ENCODE peak calls at places on chromosome 9, in six cellular contexts. One of them, this sample, is unnamed.

GRCh38 chr9:83435301-83435700 is 102.9 kb downstream of the FRMD3 start:
- DNase-seq in fibroblast of lung: no peak
- DNase-seq in lower leg skin: no peak
- DNase-seq in mesenchymal stem cell: no peak
- DNase-seq in AG04450: no peak
- DNase-seq in psoas muscle: no peak
- DNase-seq in this sample: no peak

GRCh38 chr9:110095776-110096175 is 112.2 kb downstream of the C9orf152 start:
- DNase-seq in fibroblast of lung: peak; percentile 84
- DNase-seq in lower leg skin: no peak
- DNase-seq in mesenchymal stem cell: peak; percentile 85
- DNase-seq in AG04450: no peak
- DNase-seq in psoas muscle: no peak
- DNase-seq in this sample: peak; percentile 78

GRCh38 chr9:27527702-27528277 is 1.8 kb downstream of the MOB3B start:
- DNase-seq in fibroblast of lung: peak; percentile 14
- DNase-seq in lower leg skin: no peak
- DNase-seq in mesenchymal stem cell: no peak
- DNase-seq in AG04450: no peak
- DNase-seq in psoas muscle: no peak
- DNase-seq in this sample: no peak

GRCh38 chr9:137070906-137071275 is 534 bp upstream of the SAPCD2 start:
- DNase-seq in fibroblast of lung: no peak
- DNase-seq in lower leg skin: no peak
- DNase-seq in mesenchymal stem cell: peak; percentile 24
- DNase-seq in AG04450: no peak
- DNase-seq in psoas muscle: no peak
- DNase-seq in this sample: no peak

GRCh38 chr9:105052346-105052745 is 124.4 kb upstream of the ABCA1 start:
- DNase-seq in fibroblast of lung: no peak
- DNase-seq in lower leg skin: no peak
- DNase-seq in mesenchymal stem cell: no peak
- DNase-seq in AG04450: no peak
- DNase-seq in psoas muscle: no peak
- DNase-seq in this sample: no peak

GRCh38 chr9:121550569-121551512 is 51.2 kb upstream of the GGTA1 start:
- DNase-seq in fibroblast of lung: peak; percentile 45
- DNase-seq in lower leg skin: peak; percentile 97
- DNase-seq in mesenchymal stem cell: peak; percentile 71
- DNase-seq in AG04450: no peak
- DNase-seq in psoas muscle: peak; percentile 92
- DNase-seq in this sample: peak; percentile 50

GRCh38 chr9:94443039-94443722 is 111.7 kb upstream of the PCAT7 start:
- DNase-seq in fibroblast of lung: no peak
- DNase-seq in lower leg skin: no peak
- DNase-seq in mesenchymal stem cell: no peak
- DNase-seq in AG04450: no peak
- DNase-seq in psoas muscle: no peak
- DNase-seq in this sample: no peak

GRCh38 chr9:87671478-87671877 is 54.4 kb upstream of the CTSL start:
- DNase-seq in fibroblast of lung: no peak
- DNase-seq in lower leg skin: peak; percentile 32
- DNase-seq in mesenchymal stem cell: no peak
- DNase-seq in AG04450: no peak
- DNase-seq in psoas muscle: no peak
- DNase-seq in this sample: no peak

GRCh38 chr9:111916234-111916645 is 19.6 kb downstream of the UGCG start:
- DNase-seq in fibroblast of lung: no peak
- DNase-seq in lower leg skin: no peak
- DNase-seq in mesenchymal stem cell: peak; percentile 40
- DNase-seq in AG04450: no peak
- DNase-seq in psoas muscle: no peak
- DNase-seq in this sample: no peak

GRCh38 chr9:135590486-135591079 is 29.0 kb downstream of the PAEP start:
- DNase-seq in fibroblast of lung: no peak
- DNase-seq in lower leg skin: no peak
- DNase-seq in mesenchymal stem cell: no peak
- DNase-seq in AG04450: no peak
- DNase-seq in psoas muscle: peak; percentile 30
- DNase-seq in this sample: no peak

GRCh38 chr9:37229882-37230482 is 109.6 kb downstream of the ZCCHC7 start:
- DNase-seq in fibroblast of lung: peak; percentile 6
- DNase-seq in lower leg skin: no peak
- DNase-seq in mesenchymal stem cell: peak; percentile 42
- DNase-seq in AG04450: no peak
- DNase-seq in psoas muscle: no peak
- DNase-seq in this sample: peak; percentile 35

GRCh38 chr9:13110766-13111400 is 168.6 kb downstream of the MPDZ start:
- DNase-seq in fibroblast of lung: peak; percentile 75
- DNase-seq in lower leg skin: no peak
- DNase-seq in mesenchymal stem cell: no peak
- DNase-seq in AG04450: no peak
- DNase-seq in psoas muscle: peak; percentile 58
- DNase-seq in this sample: peak; percentile 71

GRCh38 chr9:23850242-23851023 is 24.4 kb upstream of the ELAVL2 start:
- DNase-seq in fibroblast of lung: no peak
- DNase-seq in lower leg skin: no peak
- DNase-seq in mesenchymal stem cell: peak; percentile 6
- DNase-seq in AG04450: no peak
- DNase-seq in psoas muscle: no peak
- DNase-seq in this sample: no peak
- H3K4me3 ChIP-seq in fibroblast of lung: no peak overlapping the region
- H3K4me3 ChIP-seq in lower leg skin: peak overlapping the region; percentile 9
- H3K4me3 ChIP-seq in mesenchymal stem cell: peak overlapping the region; percentile 51
- H3K4me3 ChIP-seq in AG04450: peak overlapping the region; percentile 22
- H3K4me3 ChIP-seq in psoas muscle: peak overlapping the region; percentile 62
- H3K4me3 ChIP-seq in this sample: no peak overlapping the region

GRCh38 chr9:99128133-99128406 is 23.2 kb downstream of the TGFBR1 start:
- DNase-seq in fibroblast of lung: no peak
- DNase-seq in lower leg skin: no peak
- DNase-seq in mesenchymal stem cell: no peak
- DNase-seq in AG04450: no peak
- DNase-seq in psoas muscle: no peak
- DNase-seq in this sample: no peak
- H3K4me3 ChIP-seq in fibroblast of lung: no peak overlapping the region
- H3K4me3 ChIP-seq in lower leg skin: no peak overlapping the region
- H3K4me3 ChIP-seq in mesenchymal stem cell: no peak overlapping the region
- H3K4me3 ChIP-seq in AG04450: no peak overlapping the region
- H3K4me3 ChIP-seq in psoas muscle: no peak overlapping the region
- H3K4me3 ChIP-seq in this sample: no peak overlapping the region

GRCh38 chr9:79583957-79584654 is 12.3 kb downstream of the TLE4 start:
- DNase-seq in fibroblast of lung: no peak
- DNase-seq in lower leg skin: no peak
- DNase-seq in mesenchymal stem cell: no peak
- DNase-seq in AG04450: no peak
- DNase-seq in psoas muscle: peak; percentile 84
- DNase-seq in this sample: no peak
- H3K4me3 ChIP-seq in fibroblast of lung: no peak overlapping the region
- H3K4me3 ChIP-seq in lower leg skin: no peak overlapping the region
- H3K4me3 ChIP-seq in mesenchymal stem cell: no peak overlapping the region
- H3K4me3 ChIP-seq in AG04450: no peak overlapping the region
- H3K4me3 ChIP-seq in psoas muscle: peak overlapping the region; percentile 50
- H3K4me3 ChIP-seq in this sample: no peak overlapping the region

GRCh38 chr9:70410368-70410767 is 4.1 kb downstream of the KLF9 start:
- DNase-seq in fibroblast of lung: peak; percentile 69
- DNase-seq in lower leg skin: no peak
- DNase-seq in mesenchymal stem cell: peak; percentile 70
- DNase-seq in AG04450: no peak
- DNase-seq in psoas muscle: no peak
- DNase-seq in this sample: peak; percentile 71
- H3K4me3 ChIP-seq in fibroblast of lung: peak overlapping the region; percentile 96
- H3K4me3 ChIP-seq in lower leg skin: peak overlapping the region; percentile 99
- H3K4me3 ChIP-seq in mesenchymal stem cell: no peak overlapping the region
- H3K4me3 ChIP-seq in AG04450: peak overlapping the region; percentile 98
- H3K4me3 ChIP-seq in psoas muscle: peak overlapping the region; percentile 84
- H3K4me3 ChIP-seq in this sample: peak overlapping the region; percentile 99

GRCh38 chr9:81894891-81895290 is 33.3 kb upstream of the SPATA31D4 start:
- DNase-seq in fibroblast of lung: no peak
- DNase-seq in lower leg skin: no peak
- DNase-seq in mesenchymal stem cell: no peak
- DNase-seq in AG04450: no peak
- DNase-seq in psoas muscle: no peak
- DNase-seq in this sample: no peak
- H3K4me3 ChIP-seq in fibroblast of lung: no peak overlapping the region
- H3K4me3 ChIP-seq in lower leg skin: no peak overlapping the region
- H3K4me3 ChIP-seq in mesenchymal stem cell: no peak overlapping the region
- H3K4me3 ChIP-seq in AG04450: no peak overlapping the region
- H3K4me3 ChIP-seq in psoas muscle: no peak overlapping the region
- H3K4me3 ChIP-seq in this sample: no peak overlapping the region

GRCh38 chr9:126611188-126611587 is 2.5 kb upstream of the LMX1B start:
- DNase-seq in fibroblast of lung: no peak
- DNase-seq in lower leg skin: no peak
- DNase-seq in mesenchymal stem cell: no peak
- DNase-seq in AG04450: no peak
- DNase-seq in psoas muscle: no peak
- DNase-seq in this sample: no peak
- H3K4me3 ChIP-seq in fibroblast of lung: no peak overlapping the region
- H3K4me3 ChIP-seq in lower leg skin: no peak overlapping the region
- H3K4me3 ChIP-seq in mesenchymal stem cell: no peak overlapping the region
- H3K4me3 ChIP-seq in AG04450: no peak overlapping the region
- H3K4me3 ChIP-seq in psoas muscle: no peak overlapping the region
- H3K4me3 ChIP-seq in this sample: no peak overlapping the region

GRCh38 chr9:127741831-127742434 is 6.8 kb upstream of the TOR2A start:
- DNase-seq in fibroblast of lung: peak; percentile 19
- DNase-seq in lower leg skin: peak; percentile 94
- DNase-seq in mesenchymal stem cell: peak; percentile 81
- DNase-seq in AG04450: no peak
- DNase-seq in psoas muscle: peak; percentile 88
- DNase-seq in this sample: peak; percentile 48

GRCh38 chr9:127739614-127740322 is 4.7 kb upstream of the TOR2A start:
- DNase-seq in fibroblast of lung: no peak
- DNase-seq in lower leg skin: no peak
- DNase-seq in mesenchymal stem cell: peak; percentile 48
- DNase-seq in AG04450: no peak
- DNase-seq in psoas muscle: peak; percentile 82
- DNase-seq in this sample: peak; percentile 47

GRCh38 chr9:127744407-127745110 is 9.5 kb upstream of the TOR2A start:
- DNase-seq in fibroblast of lung: no peak
- DNase-seq in lower leg skin: no peak
- DNase-seq in mesenchymal stem cell: no peak
- DNase-seq in AG04450: no peak
- DNase-seq in psoas muscle: no peak
- DNase-seq in this sample: no peak

GRCh38 chr9:127738666-127739065 is 3.6 kb upstream of the TOR2A start:
- DNase-seq in fibroblast of lung: no peak
- DNase-seq in lower leg skin: no peak
- DNase-seq in mesenchymal stem cell: no peak
- DNase-seq in AG04450: no peak
- DNase-seq in psoas muscle: peak; percentile 42
- DNase-seq in this sample: no peak

GRCh38 chr9:127742435-127743088 is 7.5 kb upstream of the TOR2A start:
- DNase-seq in fibroblast of lung: peak; percentile 48
- DNase-seq in lower leg skin: peak; percentile 94
- DNase-seq in mesenchymal stem cell: peak; percentile 91
- DNase-seq in AG04450: peak; percentile 23
- DNase-seq in psoas muscle: peak; percentile 80
- DNase-seq in this sample: peak; percentile 90
- H3K4me3 ChIP-seq in fibroblast of lung: no peak overlapping the region
- H3K4me3 ChIP-seq in lower leg skin: no peak overlapping the region
- H3K4me3 ChIP-seq in mesenchymal stem cell: no peak overlapping the region
- H3K4me3 ChIP-seq in AG04450: peak overlapping the region; percentile 36
- H3K4me3 ChIP-seq in psoas muscle: peak overlapping the region; percentile 54
- H3K4me3 ChIP-seq in this sample: peak overlapping the region; percentile 37

GRCh38 chr9:69820955-69821788 is 555 bp downstream of the CFAP95 start:
- DNase-seq in fibroblast of lung: no peak
- DNase-seq in lower leg skin: no peak
- DNase-seq in mesenchymal stem cell: no peak
- DNase-seq in AG04450: no peak
- DNase-seq in psoas muscle: no peak
- DNase-seq in this sample: no peak

GRCh38 chr9:69818946-69819345 is 1.7 kb upstream of the CFAP95 start:
- DNase-seq in fibroblast of lung: peak; percentile 17
- DNase-seq in lower leg skin: no peak
- DNase-seq in mesenchymal stem cell: peak; percentile 22
- DNase-seq in AG04450: no peak
- DNase-seq in psoas muscle: no peak
- DNase-seq in this sample: no peak

GRCh38 chr9:69822091-69822750 is 1.6 kb downstream of the CFAP95 start:
- DNase-seq in fibroblast of lung: peak; percentile 57
- DNase-seq in lower leg skin: no peak
- DNase-seq in mesenchymal stem cell: peak; percentile 79
- DNase-seq in AG04450: no peak
- DNase-seq in psoas muscle: no peak
- DNase-seq in this sample: peak; percentile 79

GRCh38 chr9:69829484-69829883 is 8.9 kb downstream of the CFAP95 start:
- DNase-seq in fibroblast of lung: no peak
- DNase-seq in lower leg skin: no peak
- DNase-seq in mesenchymal stem cell: no peak
- DNase-seq in AG04450: no peak
- DNase-seq in psoas muscle: no peak
- DNase-seq in this sample: no peak

GRCh38 chr9:69824497-69825252 is 4.1 kb downstream of the CFAP95 start:
- DNase-seq in fibroblast of lung: no peak
- DNase-seq in lower leg skin: no peak
- DNase-seq in mesenchymal stem cell: no peak
- DNase-seq in AG04450: no peak
- DNase-seq in psoas muscle: no peak
- DNase-seq in this sample: no peak
- H3K4me3 ChIP-seq in fibroblast of lung: no peak overlapping the region
- H3K4me3 ChIP-seq in lower leg skin: no peak overlapping the region
- H3K4me3 ChIP-seq in mesenchymal stem cell: no peak overlapping the region
- H3K4me3 ChIP-seq in AG04450: no peak overlapping the region
- H3K4me3 ChIP-seq in psoas muscle: no peak overlapping the region
- H3K4me3 ChIP-seq in this sample: no peak overlapping the region

DNA sequence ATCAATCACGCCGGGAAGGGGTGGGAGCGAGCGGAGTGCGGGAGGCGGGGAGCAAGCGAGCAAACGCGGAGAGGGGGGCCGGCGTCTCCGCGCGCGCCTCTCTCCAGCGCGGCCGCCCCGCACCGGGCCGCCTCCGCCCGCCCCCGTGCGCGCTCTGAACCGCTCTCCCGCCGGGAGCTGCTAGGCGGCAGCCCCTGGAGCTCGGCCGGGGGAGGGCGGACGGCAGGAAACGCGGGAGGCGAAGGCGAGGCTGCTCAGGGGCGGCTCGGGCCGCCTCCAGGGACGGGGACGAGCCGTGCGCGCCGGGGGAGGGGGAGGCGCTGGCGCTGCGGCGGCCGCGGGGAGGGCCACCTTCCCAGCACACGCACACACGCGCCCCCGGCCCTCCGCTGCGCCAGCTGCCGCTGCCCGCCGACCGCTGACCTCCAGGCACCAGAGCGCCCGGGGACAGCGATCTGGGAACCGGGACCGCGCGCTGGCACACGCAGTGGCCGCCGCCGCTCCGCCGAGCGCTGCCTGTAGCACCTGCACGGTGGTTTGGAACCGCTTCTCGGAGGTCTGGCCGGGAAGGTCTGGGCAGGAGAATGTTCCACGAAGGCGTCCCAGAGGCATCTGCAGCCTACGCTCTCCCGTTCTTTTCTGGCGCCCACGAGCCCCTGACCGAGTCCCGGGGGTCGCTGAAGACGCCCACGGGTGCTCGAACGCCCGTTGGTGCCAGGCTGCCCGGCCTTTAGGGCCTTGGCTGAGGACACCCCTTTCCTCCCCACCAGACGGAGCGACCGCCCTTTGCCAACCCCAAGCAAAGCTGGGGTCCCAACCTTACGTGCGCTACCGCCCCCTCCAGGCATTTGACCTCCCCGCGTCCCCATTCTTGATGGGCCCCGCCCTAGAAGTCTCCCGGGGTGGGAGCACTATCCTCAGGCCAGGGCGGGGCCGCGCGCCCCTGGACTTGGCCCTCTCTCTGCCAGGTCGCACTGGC is at the start of gene GABBR2:
- DNase-seq in fibroblast of lung: no peak
- DNase-seq in lower leg skin: peak; percentile 59
- DNase-seq in mesenchymal stem cell: no peak
- DNase-seq in AG04450: no peak
- DNase-seq in psoas muscle: no peak
- DNase-seq in this sample: no peak
- H3K4me3 ChIP-seq in fibroblast of lung: no peak within 1 kb of the TSS
- H3K4me3 ChIP-seq in lower leg skin: no peak within 1 kb of the TSS
- H3K4me3 ChIP-seq in mesenchymal stem cell: peak within 1 kb of the TSS; percentile 22
- H3K4me3 ChIP-seq in AG04450: peak within 1 kb of the TSS; percentile 56
- H3K4me3 ChIP-seq in psoas muscle: peak within 1 kb of the TSS; percentile 57
- H3K4me3 ChIP-seq in this sample: peak within 1 kb of the TSS; percentile 43